ENCODE peak calls at places on chromosomes 3 and 15, in nine cellular contexts. N is IMR-90; H is foreskin fibroblast; D is fibroblast of pulmonary artery; T is CD8-positive, alpha-beta T cell; C is astrocyte of the spinal cord; I is PC-3; R is fibroblast of lung; O is adrenal gland. U is an unnamed sample.

GRCh38 chr3:126341755-126342150 is 15.5 kb downstream of the KLF15 start:
- DNase-seq in T (no peak), C (no peak), O (no peak), H (no peak), N (no peak), I (no peak), D (no peak), R (no peak), U (no peak)

GRCh38 chr15:75857886-75858285 is 14.6 kb downstream of the UBE2Q2 start:
- DNase-seq in C (no peak), T (no peak), O (no peak), I (no peak), R (no peak), H (no peak), D (no peak), N (no peak), U (no peak)

GRCh38 chr3:126159476-126159875 is 20.9 kb downstream of the ALDH1L1 start:
- DNase-seq in C (no peak), O (no peak), D (no peak), I (no peak), N (no peak), H (no peak), T (no peak), R (no peak), U (no peak)

GRCh38 chr3:56154297-56154696 is 314.0 kb downstream of the ERC2 start:
- DNase-seq in N (no peak), D (no peak), I (peak; percentile 30), R (no peak), O (peak; percentile 18), T (no peak), C (peak; percentile 15), H (peak; percentile 74), U (peak; percentile 23)

GRCh38 chr3:134885877-134886621 is 91.0 kb downstream of the EPHB1 start:
- DNase-seq in D (no peak), I (peak; percentile 8), C (peak; percentile 9), N (no peak), T (no peak), H (peak; percentile 52), O (no peak), R (peak; percentile 36), U (no peak)

GRCh38 chr3:146177072-146177936 is 16.3 kb upstream of the PLOD2 start:
- DNase-seq in D (no peak), C (no peak), R (no peak), I (peak; percentile 59), T (no peak), N (no peak), H (no peak), O (no peak), U (no peak)

GRCh38 chr3:123871946-123872345 is 12.2 kb downstream of the MYLK start:
- DNase-seq in O (no peak), D (peak; percentile 38), H (peak; percentile 33), C (peak; percentile 67), N (peak; percentile 23), R (peak; percentile 82), T (no peak), I (peak; percentile 76), U (no peak)

GRCh38 chr3:194930439-194931204 is 244.9 kb downstream of the FAM43A start:
- DNase-seq in T (no peak), R (peak; percentile 90), I (peak; percentile 68), D (peak; percentile 94), O (peak; percentile 89), N (peak; percentile 46), C (peak; percentile 70), H (peak; percentile 18), U (peak; percentile 92)

GRCh38 chr15:61661791-61662190 is 398.5 kb downstream of the VPS13C start:
- DNase-seq in H (peak; percentile 19), R (peak; percentile 1), I (no peak), O (no peak), C (peak; percentile 26), D (no peak), N (no peak), T (no peak), U (no peak)

GRCh38 chr3:38576131-38577088 is 73.1 kb downstream of the SCN5A start:
- DNase-seq in I (no peak), N (no peak), R (no peak), O (no peak), T (no peak), D (no peak), C (no peak), H (no peak), U (no peak)

GRCh38 chr15:51907136-51907862 is 64.3 kb downstream of the LEO1 start:
- DNase-seq in O (no peak), R (peak; percentile 42), D (no peak), I (peak; percentile 98), H (peak; percentile 48), C (peak; percentile 22), N (peak; percentile 42), T (no peak), U (peak; percentile 47)

GRCh38 chr3:71408903-71409302 is 174.6 kb downstream of the FOXP1 start:
- DNase-seq in D (no peak), N (no peak), C (no peak), R (no peak), O (no peak), H (no peak), I (no peak), T (no peak), U (no peak)

GRCh38 chr3:74048686-74049085 is 423.9 kb upstream of the PDZRN3 start:
- DNase-seq in R (no peak), N (no peak), D (no peak), C (no peak), T (no peak), I (no peak), O (no peak), H (peak; percentile 12), U (no peak)

GRCh38 chr3:46861996-46862688 is 1.1 kb downstream of the MYL3 start:
- DNase-seq in T (peak; percentile 5), C (no peak), D (no peak), H (no peak), O (no peak), R (no peak), I (no peak), N (no peak), U (no peak)

GRCh38 chr3:165254812-165255211 is 58.6 kb upstream of the SLITRK3 start:
- DNase-seq in T (no peak), H (no peak), C (peak; percentile 43), O (no peak), D (peak; percentile 45), R (peak; percentile 34), I (peak; percentile 69), N (no peak), U (peak; percentile 25)

GRCh38 chr3:126476166-126476975 is 680 bp upstream of the ZXDC start:
- DNase-seq in T (peak; percentile 41), O (peak; percentile 73), N (peak; percentile 25), I (peak; percentile 26), C (peak; percentile 24), R (peak; percentile 34), D (peak; percentile 39), H (no peak), U (peak; percentile 44)

GRCh38 chr15:78880242-78880533 is 7.5 kb downstream of the MORF4L1 start:
- DNase-seq in R (peak; percentile 69), H (peak; percentile 56), D (no peak), C (peak; percentile 44), N (peak; percentile 76), T (no peak), I (peak; percentile 52), O (no peak), U (peak; percentile 60)

GRCh38 chr3:45948409-45948808 is 5.1 kb downstream of the CXCR6 start:
- DNase-seq in C (peak; percentile 18), R (peak; percentile 83), O (no peak), H (peak; percentile 86), N (peak; percentile 89), T (no peak), D (no peak), I (peak; percentile 11), U (peak; percentile 52)

GRCh38 chr3:14120111-14120920 is 4.4 kb downstream of the CHCHD4 start:
- DNase-seq in O (no peak), H (no peak), R (no peak), D (no peak), C (no peak), T (no peak), N (no peak), I (no peak), U (no peak)

GRCh38 chr3:160574636-160575035 is 9.3 kb upstream of the KPNA4 start:
- DNase-seq in C (no peak), T (no peak), I (no peak), N (no peak), O (no peak), H (no peak), R (no peak), D (no peak), U (no peak)
- H3K4me3 ChIP-seq in C (no peak overlapping the region), T (no peak overlapping the region), I (no peak overlapping the region), N (no peak overlapping the region), O (no peak overlapping the region), H (no peak overlapping the region), R (no peak overlapping the region), D (no peak overlapping the region), U (no peak overlapping the region)

GRCh38 chr3:18424213-18424861 is 802 bp downstream of the SATB1 start:
- DNase-seq in H (no peak), O (peak; percentile 16), R (no peak), N (no peak), D (no peak), T (no peak), C (no peak), I (no peak), U (no peak)

GRCh38 chr3:18424862-18425640 is at the start of gene SATB1:
- DNase-seq in C (peak; percentile 73), O (peak; percentile 77), N (peak; percentile 34), R (peak; percentile 68), T (peak; percentile 77), D (peak; percentile 62), I (peak; percentile 48), H (peak; percentile 84), U (peak; percentile 51)

GRCh38 chr3:18420584-18420983 is 4.6 kb downstream of the SATB1 start:
- DNase-seq in N (no peak), R (no peak), D (no peak), O (no peak), T (no peak), H (no peak), I (no peak), C (no peak), U (no peak)

GRCh38 chr3:18423401-18424212 is 1.5 kb downstream of the SATB1 start:
- DNase-seq in H (peak; percentile 83), T (peak; percentile 30), R (peak; percentile 67), C (peak; percentile 71), D (peak; percentile 64), N (peak; percentile 51), O (peak; percentile 31), I (peak; percentile 71), U (peak; percentile 71)

GRCh38 chr3:18422972-18423371 is 2.2 kb downstream of the SATB1 start:
- DNase-seq in R (peak; percentile 18), N (no peak), O (no peak), H (no peak), I (no peak), C (no peak), D (peak; percentile 10), T (no peak), U (peak; percentile 9)
- H3K4me3 ChIP-seq in R (peak overlapping the region; percentile 89), N (peak overlapping the region; percentile 84), O (no peak overlapping the region), H (peak overlapping the region; percentile 80), I (peak overlapping the region; percentile 85), C (peak overlapping the region; percentile 84), D (peak overlapping the region; percentile 78), T (peak overlapping the region; percentile 60), U (peak overlapping the region; percentile 92)

GRCh38 chr3:197891-198491 is 1.4 kb downstream of the CHL1 start:
- DNase-seq in O (no peak), D (no peak), C (no peak), H (no peak), I (no peak), T (no peak), N (no peak), R (no peak), U (no peak)
- H3K4me3 ChIP-seq in O (no peak overlapping the region), D (no peak overlapping the region), C (peak overlapping the region; percentile 36), H (no peak overlapping the region), I (no peak overlapping the region), T (no peak overlapping the region), N (peak overlapping the region; percentile 46), R (peak overlapping the region; percentile 64), U (peak overlapping the region; percentile 25)

GRCh38 chr3:50319181-50319871 is 3.2 kb downstream of the HYAL2 start:
- DNase-seq in I (no peak), D (no peak), N (no peak), H (no peak), O (no peak), T (no peak), R (no peak), C (no peak), U (no peak)
- H3K4me3 ChIP-seq in I (no peak overlapping the region), D (no peak overlapping the region), N (no peak overlapping the region), H (no peak overlapping the region), O (no peak overlapping the region), T (no peak overlapping the region), R (no peak overlapping the region), C (no peak overlapping the region), U (no peak overlapping the region)